ENCODE peak calls at places on chromosomes 13 and 19, in four cellular contexts. G, Z, I and B are unnamed samples.

GRCh38 chr19:45960595-45961235 is 12.9 kb downstream of the NOVA2 start:
- DNase-seq in G (no peak), Z (peak), I (no peak), B (no peak)

GRCh38 chr19:54484451-54484850 is 11.4 kb upstream of the CDC42EP5 start:
- DNase-seq in G (no peak), Z (no peak), I (no peak), B (no peak)

GRCh38 chr13:92952161-92952560 is 274.4 kb upstream of the GPC6 start:
- DNase-seq in G (peak), Z (no peak), I (no peak), B (no peak)

GRCh38 chr13:113119166-113119821 is 3.3 kb upstream of the F10 start:
- DNase-seq in G (no peak), Z (no peak), I (no peak), B (no peak)

GRCh38 chr19:45164577-45165335 is 4.0 kb upstream of the NKPD1 start:
- DNase-seq in G (peak), Z (peak), I (peak), B (peak)

GRCh38 chr19:12544401-12544876 is 6.8 kb downstream of the ZNF564 start:
- DNase-seq in G (peak), Z (peak), I (no peak), B (peak)

GRCh38 chr19:21749090-21749489 is 18.3 kb downstream of the ZNF100 start:
- DNase-seq in G (peak), Z (no peak), I (no peak), B (no peak)

GRCh38 chr19:19943848-19944582 is 43.3 kb downstream of the ZNF93 start:
- DNase-seq in G (no peak), Z (peak), I (no peak), B (no peak)

GRCh38 chr13:53151692-53152421 is 123.2 kb downstream of the OLFM4 start:
- DNase-seq in G (peak), Z (peak), I (peak), B (peak)

GRCh38 chr13:110597041-110597689 is 18.2 kb upstream of the NAXD start:
- DNase-seq in G (no peak), Z (no peak), I (no peak), B (no peak)

GRCh38 chr19:3966051-3967017 is 4.6 kb downstream of the DAPK3 start:
- DNase-seq in G (no peak), Z (no peak), I (no peak), B (no peak)

DNA sequence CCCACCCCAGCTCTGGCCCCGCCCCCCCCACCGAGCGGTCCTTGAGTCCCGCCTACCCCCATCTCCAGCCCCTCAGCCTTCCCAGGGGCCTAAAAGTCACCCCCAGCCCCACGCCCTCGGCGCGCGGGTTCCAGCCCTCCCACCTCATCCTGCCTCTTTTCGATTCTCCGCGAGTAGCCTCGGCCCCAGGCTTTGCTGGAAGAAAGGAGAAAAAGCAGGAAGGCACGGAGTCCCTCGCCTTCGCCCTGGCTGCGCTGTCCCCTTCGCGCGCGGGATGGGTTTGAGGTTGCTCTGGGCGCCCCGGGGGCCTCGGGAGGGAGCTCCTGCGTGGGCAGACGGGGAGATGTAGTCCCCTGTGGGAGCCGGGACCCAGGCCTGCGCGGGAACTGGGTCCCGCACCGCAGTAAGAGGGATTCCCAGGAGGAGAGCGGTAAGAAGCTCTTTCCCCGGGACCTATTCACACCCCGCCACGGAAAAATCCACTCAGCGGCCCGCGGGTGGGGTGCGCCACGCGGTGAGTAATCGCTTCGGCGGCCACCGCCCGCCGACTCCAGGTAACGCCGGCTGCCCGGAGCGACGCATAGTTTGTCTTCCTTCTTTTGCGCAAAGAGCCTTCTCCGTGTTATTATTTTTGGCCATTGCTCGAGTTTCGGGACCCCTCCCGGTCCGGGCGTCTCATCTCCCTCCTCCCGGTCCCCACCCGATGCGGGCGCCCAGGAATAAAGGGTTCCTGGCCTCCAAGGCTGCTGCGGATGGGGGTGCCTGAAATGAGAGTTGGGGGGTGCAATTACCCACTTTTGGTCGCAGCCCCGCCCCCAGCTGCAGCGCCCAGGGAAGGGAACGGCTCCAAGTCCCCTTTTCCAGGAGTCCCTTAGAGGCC is 863 bp upstream of the CRLF1 start:
- DNase-seq in G (no peak), Z (no peak), I (no peak), B (no peak)
- TF ChIP-seq FOS in G (no peak), Z (no peak), I (no peak), B (no peak)

GRCh38 chr19:31355330-31356289 is 6.4 kb upstream of the TSHZ3 start:
- DNase-seq in G (no peak), Z (no peak), I (no peak), B (no peak)

GRCh38 chr19:31354919-31355318 is 5.7 kb upstream of the TSHZ3 start:
- DNase-seq in G (no peak), Z (no peak), I (no peak), B (no peak)

GRCh38 chr19:31357315-31357673 is 8.1 kb upstream of the TSHZ3 start:
- DNase-seq in G (no peak), Z (no peak), I (no peak), B (no peak)

GRCh38 chr19:31354316-31354715 is 5.1 kb upstream of the TSHZ3 start:
- DNase-seq in G (no peak), Z (no peak), I (no peak), B (no peak)

DNA sequence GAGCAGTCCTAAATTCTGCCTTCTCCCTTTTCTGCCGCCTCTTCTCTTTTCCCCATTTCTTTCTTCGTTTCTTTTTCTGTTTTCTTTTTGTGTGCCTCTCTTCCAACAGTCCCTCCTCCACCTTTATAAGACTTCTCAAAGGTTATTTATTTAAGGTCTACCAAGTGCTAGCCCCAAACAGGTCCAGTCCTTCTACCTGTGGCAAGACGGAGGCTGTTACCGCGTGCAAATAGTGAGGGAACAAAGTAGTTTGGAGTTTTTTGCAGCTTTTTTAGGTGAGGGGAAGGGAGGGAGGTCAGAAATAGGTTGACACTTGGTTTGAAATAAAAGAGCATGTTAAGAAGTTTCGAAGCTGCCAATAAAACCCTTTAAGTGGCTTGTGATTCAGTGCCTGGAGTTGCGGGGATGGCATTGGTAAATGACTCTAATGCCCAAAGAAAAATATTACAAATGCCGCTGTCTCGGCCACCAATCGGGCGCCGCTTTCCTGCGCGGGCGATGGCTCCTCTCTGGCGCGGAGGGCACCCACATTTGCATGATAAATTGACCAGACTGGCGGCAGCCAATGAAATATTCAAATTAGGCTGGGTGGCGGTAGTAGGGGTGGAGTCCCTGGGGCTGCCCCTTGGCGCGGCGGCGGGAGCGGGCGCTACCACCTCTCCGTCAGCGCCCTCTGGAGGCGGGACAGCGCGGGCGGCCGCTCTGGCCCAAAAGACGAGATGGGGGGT is 7.5 kb upstream of the TSHZ3 start:
- DNase-seq in G (no peak), Z (peak), I (no peak), B (no peak)
- TF ChIP-seq FOS in G (no peak), Z (no peak), I (no peak), B (no peak)

GRCh38 chr13:89401209-89401810 is 1730.1 kb downstream of the SLITRK5 start:
- DNase-seq in G (peak), Z (no peak), I (no peak), B (peak)
- TF ChIP-seq FOS in G (peak), Z (no peak), I (no peak), B (no peak)

DNA sequence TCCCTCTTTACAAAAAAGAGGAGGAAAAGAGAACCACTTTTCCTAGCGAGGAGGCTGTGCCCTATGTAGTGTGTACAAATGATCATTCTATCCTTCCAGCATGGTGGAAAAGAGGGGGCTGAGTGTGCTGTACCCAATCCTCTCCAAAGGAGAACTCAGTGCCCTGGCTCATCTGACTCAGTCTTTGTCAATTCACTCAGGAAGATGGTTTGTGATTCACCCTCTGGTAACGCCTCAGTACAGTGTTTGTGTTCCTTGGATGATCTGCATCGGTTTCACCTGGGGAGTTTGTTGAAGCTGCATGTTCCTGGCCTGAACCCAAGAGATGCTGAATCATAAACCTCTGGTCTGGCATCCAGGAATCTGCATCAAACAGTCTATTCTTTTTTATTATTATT is 18.3 kb upstream of the ENOX1 start:
- DNase-seq in G (peak), Z (no peak), I (no peak), B (peak)
- TF ChIP-seq FOS in G (peak), Z (no peak), I (no peak), B (peak)

GRCh38 chr13:42272115-42272756 is at the start of gene AKAP11:
- DNase-seq in G (peak), Z (peak), I (no peak), B (peak)
- TF ChIP-seq FOS in G (no peak), Z (no peak), I (no peak), B (no peak)

GRCh38 chr13:101707659-101708058 is 255.2 kb downstream of the ITGBL1 start:
- DNase-seq in G (no peak), Z (no peak), I (no peak), B (no peak)
- TF ChIP-seq FOS in G (no peak), Z (no peak), I (no peak), B (no peak)